ENCODE peak calls at places on chromosome 3, in nine cellular contexts. C is HT1080; B is NAMALWA; N is AG09309; L is LoVo; E is activated naive CD8-positive, alpha-beta T cell treated with anti-CD3 and anti-CD28 coated beads, Interleukin-2, amount 50 U/mL, for 24 hours; Y is nucleus accumbens; G is endothelial cell; F is RPMI8226. R is an unnamed sample.

GRCh38 chr3:37520802-37521350 is 340.8 kb upstream of the CTDSPL start:
- DNase-seq in C (no peak), B (no peak), N (no peak), L (no peak), E (no peak), Y (no peak), G (no peak), F (no peak), R (no peak)

GRCh38 chr3:191434036-191434435 is 26.9 kb upstream of the PYDC2 start:
- DNase-seq in C (no peak), B (no peak), N (no peak), L (no peak), E (no peak), Y (no peak), G (no peak), F (no peak), R (no peak)

GRCh38 chr3:168881804-168882203 is 781.7 kb downstream of the MECOM start:
- DNase-seq in C (peak; percentile 58), B (no peak), N (no peak), L (no peak), E (no peak), Y (no peak), G (no peak), F (no peak), R (no peak)

GRCh38 chr3:122004123-122004522 is 17.9 kb downstream of the ILDR1 start:
- DNase-seq in C (no peak), B (no peak), N (no peak), L (no peak), E (no peak), Y (no peak), G (no peak), F (no peak), R (no peak)

GRCh38 chr3:194872669-194872977 is 186.9 kb downstream of the FAM43A start:
- DNase-seq in C (peak; percentile 69), B (no peak), N (no peak), L (peak; percentile 47), E (no peak), Y (no peak), G (no peak), F (no peak), R (no peak)

GRCh38 chr3:123986427-123986826 is 5.5 kb downstream of the ROPN1 start:
- DNase-seq in C (no peak), B (no peak), N (no peak), L (no peak), E (no peak), Y (no peak), G (no peak), F (no peak), R (no peak)

GRCh38 chr3:127170794-127171193 is 22.1 kb upstream of the PRR23E start:
- DNase-seq in C (peak; percentile 75), B (no peak), N (peak; percentile 38), L (peak; percentile 13), E (no peak), Y (no peak), G (no peak), F (no peak), R (no peak)

GRCh38 chr3:54347933-54348332 is 225.6 kb downstream of the CACNA2D3 start:
- DNase-seq in C (no peak), B (no peak), N (no peak), L (no peak), E (no peak), Y (no peak), G (no peak), F (no peak), R (no peak)

GRCh38 chr3:98151241-98151640 is 4.0 kb downstream of the OR5H14 start:
- DNase-seq in C (peak; percentile 72), B (no peak), N (no peak), L (no peak), E (no peak), Y (no peak), G (no peak), F (no peak), R (no peak)

GRCh38 chr3:31247063-31247447 is 285.7 kb upstream of the STT3B start:
- DNase-seq in C (no peak), B (no peak), N (no peak), L (no peak), E (no peak), Y (no peak), G (no peak), F (no peak), R (no peak)

GRCh38 chr3:124837730-124838186 is 49.4 kb downstream of the ITGB5 start:
- DNase-seq in C (peak; percentile 59), B (no peak), N (no peak), L (no peak), E (no peak), Y (no peak), G (peak; percentile 30), F (no peak), R (no peak)

GRCh38 chr3:32109256-32109655 is 2.8 kb downstream of the GPD1L start:
- DNase-seq in C (no peak), B (no peak), N (peak; percentile 11), L (no peak), E (no peak), Y (peak; percentile 88), G (no peak), F (no peak), R (no peak)

GRCh38 chr3:27354161-27354560 is 15.0 kb downstream of the NEK10 start:
- DNase-seq in C (no peak), B (no peak), N (no peak), L (no peak), E (no peak), Y (no peak), G (no peak), F (no peak), R (no peak)

GRCh38 chr3:34218706-34219105 is 420.3 kb downstream of the PDCD6IP start:
- DNase-seq in C (no peak), B (no peak), N (no peak), L (no peak), E (no peak), Y (no peak), G (no peak), F (no peak), R (no peak)

GRCh38 chr3:190120161-190121060 is at the start of gene P3H2:
- DNase-seq in C (no peak), B (no peak), N (no peak), L (peak; percentile 90), E (peak; percentile 27), Y (peak; percentile 64), G (peak; percentile 82), F (peak; percentile 73), R (peak; percentile 35)

GRCh38 chr3:48187579-48188265 is 495 bp downstream of the CDC25A start:
- DNase-seq in C (peak; percentile 7), B (peak; percentile 26), N (no peak), L (peak; percentile 9), E (peak; percentile 53), Y (peak; percentile 80), G (peak; percentile 55), F (peak; percentile 11), R (no peak)

GRCh38 chr3:50652709-50653108 is 22.0 kb upstream of the DOCK3 start:
- DNase-seq in C (peak; percentile 56), B (peak; percentile 26), N (no peak), L (no peak), E (peak; percentile 62), Y (no peak), G (peak; percentile 33), F (peak; percentile 40), R (peak; percentile 77)

GRCh38 chr3:168884353-168884903 is 779.1 kb downstream of the MECOM start:
- DNase-seq in C (peak; percentile 86), B (no peak), N (peak; percentile 84), L (peak; percentile 81), E (no peak), Y (no peak), G (no peak), F (peak; percentile 30), R (no peak)

GRCh38 chr3:117278424-117279190 is 569.0 kb downstream of the TUSC7 start:
- DNase-seq in C (peak; percentile 72), B (no peak), N (no peak), L (peak; percentile 33), E (no peak), Y (no peak), G (no peak), F (no peak), R (no peak)

GRCh38 chr3:31755911-31756658 is 223.4 kb downstream of the STT3B start:
- DNase-seq in C (no peak), B (no peak), N (no peak), L (no peak), E (no peak), Y (no peak), G (no peak), F (no peak), R (peak; percentile 72)

GRCh38 chr3:197801801-197802504 is 10.9 kb downstream of the LRCH3 start:
- DNase-seq in C (peak; percentile 38), B (peak; percentile 72), N (no peak), L (no peak), E (peak; percentile 16), Y (no peak), G (no peak), F (peak; percentile 52), R (peak; percentile 53)

GRCh38 chr3:196216081-196216564 is at the start of gene SLC51A:
- DNase-seq in C (no peak), B (no peak), N (no peak), L (no peak), E (no peak), Y (no peak), G (no peak), F (no peak), R (no peak)

GRCh38 chr3:128228366-128228910 is 75.2 kb downstream of the EEFSEC start:
- DNase-seq in C (no peak), B (no peak), N (no peak), L (no peak), E (no peak), Y (no peak), G (no peak), F (no peak), R (no peak)

GRCh38 chr3:58421004-58421403 is 12.6 kb downstream of the PDHB start:
- DNase-seq in C (no peak), B (no peak), N (no peak), L (no peak), E (no peak), Y (no peak), G (no peak), F (no peak), R (no peak)

GRCh38 chr3:179189764-179190163 is 41.6 kb downstream of the PIK3CA start:
- DNase-seq in C (no peak), B (no peak), N (no peak), L (no peak), E (no peak), Y (no peak), G (no peak), F (no peak), R (no peak)

GRCh38 chr3:150238995-150239612 is 169.0 kb upstream of the TSC22D2 start:
- DNase-seq in C (peak; percentile 38), B (no peak), N (no peak), L (peak; percentile 59), E (no peak), Y (no peak), G (no peak), F (no peak), R (no peak)

GRCh38 chr3:9703240-9703639 is 393 bp upstream of the CPNE9 start:
- DNase-seq in C (no peak), B (no peak), N (no peak), L (no peak), E (no peak), Y (no peak), G (no peak), F (no peak), R (no peak)

GRCh38 chr3:194301730-194302129 is 49.4 kb downstream of the CPN2 start:
- DNase-seq in C (no peak), B (no peak), N (no peak), L (no peak), E (no peak), Y (no peak), G (no peak), F (no peak), R (no peak)

GRCh38 chr3:52436500-52437106 is 8.3 kb downstream of the SEMA3G start:
- DNase-seq in C (no peak), B (no peak), N (no peak), L (no peak), E (no peak), Y (no peak), G (no peak), F (no peak), R (no peak)

GRCh38 chr3:164879201-164879600 is 199.1 kb downstream of the SI start:
- DNase-seq in C (peak; percentile 44), B (no peak), N (no peak), L (no peak), E (no peak), Y (no peak), G (no peak), F (no peak), R (no peak)

GRCh38 chr3:116007000-116007399 is 383.7 kb downstream of the GAP43 start:
- DNase-seq in C (peak; percentile 52), B (no peak), N (no peak), L (no peak), E (no peak), Y (no peak), G (no peak), F (no peak), R (no peak)

R was measured in activated CD4-positive, alpha-beta memory T cell treated with anti-CD3 and anti-CD28 coated beads for 36 hours.